ENCODE peak calls at places on chromosome 16, in five cellular contexts. P is mesenchymal stem cell, W is aorta, U is ascending aorta, S is vagina. V is an unnamed sample.

GRCh38 chr16:79806757-79807156 is 206.2 kb upstream of the MAF start:
- DNase-seq in P (no peak), W (no peak), U (no peak), S (no peak), V (no peak)

GRCh38 chr16:23866628-23867027 is 30.8 kb downstream of the PRKCB start:
- DNase-seq in P (no peak), W (no peak), U (no peak), S (no peak), V (no peak)

GRCh38 chr16:50458694-50459271 is 89.4 kb upstream of the NKD1 start:
- DNase-seq in P (no peak), W (no peak), U (no peak), S (no peak), V (no peak)

GRCh38 chr16:56675685-56676210 is 6.1 kb downstream of the MT1H start:
- DNase-seq in P (no peak), W (no peak), U (no peak), S (no peak), V (no peak)

GRCh38 chr16:8716592-8716991 is 42.2 kb downstream of the ABAT start:
- DNase-seq in P (no peak), W (no peak), U (no peak), S (no peak), V (peak)

GRCh38 chr16:69566437-69567030 is 768 bp downstream of the NFAT5 start:
- DNase-seq in P (peak), W (peak), U (peak), S (no peak), V (peak)

GRCh38 chr16:83475108-83475507 is 332.7 kb upstream of the HSBP1 start:
- DNase-seq in P (no peak), W (no peak), U (no peak), S (no peak), V (peak)

GRCh38 chr16:15946257-15947044 is 3.0 kb upstream of the ABCC1 start:
- DNase-seq in P (peak), W (peak), U (no peak), S (no peak), V (no peak)

GRCh38 chr16:65497571-65497970 is 375.7 kb upstream of the CDH11 start:
- DNase-seq in P (no peak), W (no peak), U (no peak), S (no peak), V (no peak)

GRCh38 chr16:13935408-13935807 is 15.5 kb downstream of the ERCC4 start:
- DNase-seq in P (no peak), W (no peak), U (no peak), S (no peak), V (peak)

GRCh38 chr16:85557083-85557975 is 55.8 kb upstream of the GSE1 start:
- DNase-seq in P (peak), W (no peak), U (no peak), S (no peak), V (peak)

GRCh38 chr16:75264999-75265910 is 13.8 kb upstream of the BCAR1 start:
- DNase-seq in P (peak), W (peak), U (peak), S (no peak), V (no peak)

GRCh38 chr16:86862596-86862995 is 284.2 kb downstream of the FOXL1 start:
- DNase-seq in P (no peak), W (no peak), U (no peak), S (no peak), V (no peak)

GRCh38 chr16:27179500-27180072 is 23.7 kb upstream of the KDM8 start:
- DNase-seq in P (peak), W (peak), U (peak), S (no peak), V (peak)

GRCh38 chr16:56649820-56650219 is 1.9 kb upstream of the MT1B start:
- DNase-seq in P (no peak), W (no peak), U (no peak), S (no peak), V (no peak)

GRCh38 chr16:48498761-48499600 is 111.0 kb downstream of the N4BP1 start:
- DNase-seq in P (peak), W (peak), U (no peak), S (peak), V (peak)

GRCh38 chr16:87297918-87298631 is 19.1 kb downstream of the C16orf95 start:
- DNase-seq in P (peak), W (no peak), U (no peak), S (no peak), V (peak)

GRCh38 chr16:52383640-52384292 is 163.2 kb downstream of the TOX3 start:
- DNase-seq in P (no peak), W (no peak), U (no peak), S (no peak), V (no peak)

GRCh38 chr16:15996432-15997109 is 47.2 kb downstream of the ABCC1 start:
- DNase-seq in P (peak), W (peak), U (peak), S (no peak), V (no peak)

GRCh38 chr16:54345231-54345630 is 58.6 kb upstream of the IRX3 start:
- DNase-seq in P (no peak), W (no peak), U (no peak), S (no peak), V (no peak)

GRCh38 chr16:54340531-54340930 is 53.9 kb upstream of the IRX3 start:
- DNase-seq in P (no peak), W (no peak), U (no peak), S (no peak), V (no peak)

GRCh38 chr16:54342966-54343365 is 56.4 kb upstream of the IRX3 start:
- DNase-seq in P (no peak), W (no peak), U (no peak), S (no peak), V (no peak)

GRCh38 chr16:54346046-54346445 is 59.5 kb upstream of the IRX3 start:
- DNase-seq in P (no peak), W (no peak), U (no peak), S (no peak), V (no peak)

GRCh38 chr16:54342001-54342776 is 55.6 kb upstream of the IRX3 start:
- DNase-seq in P (peak), W (no peak), U (no peak), S (no peak), V (no peak)
- H3K4me3 ChIP-seq in P (no peak), W (no peak), U (no peak), S (no peak), V (no peak)

GRCh38 chr16:2830355-2830695 is 222 bp downstream of the ZG16B start:
- DNase-seq in P (no peak), W (peak), U (no peak), S (no peak), V (no peak)
- H3K4me3 ChIP-seq in P (no peak), W (no peak), U (no peak), S (no peak), V (no peak)

DNA sequence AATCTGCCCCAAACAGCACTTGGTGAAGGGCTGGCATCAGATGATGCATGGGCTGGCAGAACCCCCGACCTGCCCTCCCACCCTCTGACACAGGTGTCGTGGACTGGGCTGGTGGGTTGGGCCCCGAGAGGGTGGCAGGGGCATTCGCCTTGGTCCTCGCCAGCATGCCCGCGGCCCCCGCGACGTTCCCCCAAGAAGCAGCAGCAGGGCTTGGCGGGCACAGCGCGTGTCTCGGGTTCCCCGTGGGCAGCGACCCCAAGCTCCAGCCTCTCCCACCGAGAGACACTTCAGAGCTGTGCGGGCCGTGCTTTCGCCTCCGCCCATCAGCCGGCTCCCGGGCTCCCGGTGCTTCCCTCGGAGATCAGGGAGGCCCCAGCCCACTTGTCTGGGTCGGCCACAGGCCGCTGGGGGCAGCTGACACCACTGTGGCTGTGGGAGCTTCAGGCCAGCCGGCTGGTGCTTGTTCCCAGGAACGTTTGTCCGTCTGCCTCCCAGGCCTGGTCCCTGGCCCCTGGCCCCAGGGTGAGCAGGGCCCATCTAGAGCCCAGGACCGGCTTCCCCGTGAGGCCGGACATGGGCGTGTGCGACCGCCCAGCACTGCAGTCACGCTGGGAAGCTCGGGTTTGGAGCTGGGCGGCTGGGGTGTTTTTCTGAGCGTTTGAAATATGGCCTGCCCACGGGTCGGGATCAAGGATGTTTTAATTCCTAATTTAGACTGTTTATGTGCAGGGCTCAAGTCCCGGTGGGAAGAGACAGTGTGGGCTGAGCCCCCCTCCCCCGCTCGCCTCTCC is 16.6 kb downstream of the CACNA1H start:
- DNase-seq in P (peak), W (no peak), U (no peak), S (no peak), V (no peak)
- H3K4me3 ChIP-seq in P (no peak), W (no peak), U (no peak), S (peak), V (no peak)

DNA sequence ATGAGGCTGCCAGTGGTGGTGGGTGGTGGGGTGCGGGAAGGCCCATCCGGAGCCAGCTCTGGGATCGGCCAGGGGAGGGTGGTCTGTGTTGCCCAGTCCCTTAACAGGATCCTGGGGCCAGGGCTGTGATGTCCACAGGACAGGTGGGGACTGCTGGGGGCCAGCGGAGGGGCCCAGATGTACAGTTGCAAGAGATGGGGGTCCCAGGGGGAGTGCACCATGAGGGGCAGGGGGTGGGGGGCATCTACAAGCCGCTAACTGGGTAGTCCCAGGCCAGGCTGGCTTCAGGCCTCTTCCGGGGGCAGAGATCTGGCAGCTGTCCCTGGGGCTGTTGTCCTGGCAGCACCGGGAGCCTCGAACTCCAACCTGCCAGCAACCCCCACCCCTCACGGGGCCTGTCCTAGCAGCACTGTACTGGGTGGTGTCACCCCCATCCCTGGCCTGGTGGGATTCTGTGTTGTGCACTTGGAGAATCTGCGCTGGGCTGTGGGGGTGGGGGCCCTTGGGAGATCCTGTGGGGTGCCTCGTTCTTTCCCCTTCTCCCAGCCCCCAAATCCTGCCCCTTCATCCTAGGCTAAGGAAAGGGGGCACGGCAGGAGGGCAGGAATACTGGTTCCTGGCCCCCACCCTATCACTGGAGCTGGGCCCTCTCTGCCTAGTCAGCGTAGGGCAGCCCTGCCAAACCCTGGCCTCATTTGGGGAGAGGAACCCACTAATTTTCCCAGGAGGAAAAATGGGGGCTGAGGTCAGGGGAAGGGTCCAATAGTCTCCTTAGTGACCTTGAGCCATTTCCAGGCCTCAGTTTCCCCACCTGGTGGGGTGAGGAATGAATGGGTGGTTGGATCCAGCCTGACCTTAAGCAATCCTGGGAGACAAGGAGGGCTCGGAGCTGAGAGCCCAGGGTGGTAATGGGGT is 1.4 kb downstream of the MTSS2 start:
- DNase-seq in P (no peak), W (peak), U (no peak), S (no peak), V (no peak)
- H3K4me3 ChIP-seq in P (peak), W (peak), U (peak), S (peak), V (peak)

GRCh38 chr16:82033683-82034300 is 1.3 kb upstream of the HSD17B2 start:
- DNase-seq in P (no peak), W (no peak), U (no peak), S (no peak), V (peak)
- H3K4me3 ChIP-seq in P (no peak), W (no peak), U (no peak), S (no peak), V (no peak)

DNA sequence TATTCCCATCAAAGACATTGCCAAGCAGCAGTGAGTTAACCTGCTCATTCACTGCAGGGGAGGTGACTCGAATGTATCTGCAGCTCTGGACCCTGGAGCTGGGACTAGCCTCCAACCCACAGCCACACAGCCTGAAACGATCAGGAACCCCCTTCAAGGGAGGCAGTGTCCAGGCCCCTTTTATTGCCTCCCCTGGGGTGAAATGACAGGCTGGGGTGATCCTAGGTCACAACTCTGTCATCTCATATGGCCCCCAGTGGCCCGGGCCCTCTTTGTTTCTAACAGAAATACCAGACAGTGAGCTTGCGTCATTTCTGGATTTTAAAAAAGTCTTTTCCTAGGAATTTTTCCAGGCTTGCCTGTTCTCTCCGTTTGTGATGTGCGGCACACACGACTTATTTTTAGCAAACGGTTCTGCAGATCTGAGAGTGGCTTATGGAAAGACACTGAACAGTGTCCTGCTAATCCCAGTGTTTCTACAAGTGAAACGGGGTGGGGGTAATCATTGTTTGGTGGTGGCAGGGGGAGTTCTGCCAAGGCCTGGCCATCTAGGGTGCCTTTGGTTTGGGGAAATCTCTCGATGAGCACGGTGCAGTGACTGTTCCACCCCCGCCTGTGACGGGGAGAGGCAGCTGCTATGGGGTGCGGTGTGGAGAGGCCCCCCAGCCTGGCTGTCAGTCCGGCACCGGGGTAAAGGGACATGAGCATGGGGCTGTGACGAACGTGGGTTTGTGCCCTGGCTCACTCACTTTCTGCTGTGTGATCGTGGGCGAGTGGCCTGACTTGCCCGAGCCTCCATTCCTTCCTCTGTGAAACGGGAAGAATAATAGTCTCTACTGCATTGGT is 27.2 kb downstream of the NAGPA start:
- DNase-seq in P (no peak), W (peak), U (no peak), S (no peak), V (peak)
- H3K4me3 ChIP-seq in P (no peak), W (no peak), U (no peak), S (no peak), V (no peak)

DNA sequence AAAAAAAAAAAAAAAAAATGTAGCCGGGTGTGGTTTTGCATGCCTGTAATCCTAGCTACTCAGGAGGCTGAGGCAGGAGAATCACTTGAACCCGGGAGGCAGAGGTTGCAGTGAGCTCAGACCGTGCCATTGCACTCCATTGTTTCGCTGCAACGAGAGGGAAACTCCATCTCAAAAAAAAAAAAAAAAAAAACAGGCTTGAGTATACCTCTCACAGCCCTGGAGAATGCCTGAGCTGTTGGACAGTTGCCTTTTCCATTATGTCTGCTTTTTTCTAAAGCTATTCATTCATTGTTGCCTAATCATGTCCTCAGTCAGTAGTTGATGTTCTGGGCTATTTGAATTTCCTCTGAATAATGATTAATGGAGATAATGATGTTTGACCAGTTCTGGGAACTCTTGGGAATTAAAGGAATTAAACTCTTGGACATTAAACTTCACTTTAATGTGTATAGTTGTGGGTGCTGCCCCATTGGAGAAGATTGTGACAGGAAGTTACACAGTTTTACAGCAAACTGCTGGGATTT is 11.8 kb downstream of the HMOX2 start:
- DNase-seq in P (peak), W (no peak), U (no peak), S (no peak), V (no peak)
- H3K4me3 ChIP-seq in P (no peak), W (no peak), U (no peak), S (no peak), V (no peak)